ENCODE peak calls at places on chromosomes 12 and 14, in six cellular contexts. G, A, C, D, W and T are unnamed samples.

GRCh38 chr14:88037270-88037669 is 32.3 kb downstream of the GPR65 start:
- DNase-seq in G (no peak), A (no peak), C (no peak), D (no peak), W (no peak), T (no peak)

GRCh38 chr12:11886339-11886738 is 184.4 kb upstream of the BCL2L14 start:
- DNase-seq in G (no peak), A (no peak), C (no peak), D (no peak), W (no peak), T (no peak)

GRCh38 chr14:99756796-99757195 is 36.4 kb upstream of the EML1 start:
- DNase-seq in G (no peak), A (no peak), C (no peak), D (no peak), W (no peak), T (no peak)

GRCh38 chr14:69138189-69138535 is 14.8 kb downstream of the DCAF5 start:
- DNase-seq in G (no peak), A (no peak), C (no peak), D (no peak), W (no peak), T (no peak)

GRCh38 chr14:74504874-74505617 is 11.5 kb downstream of the ISCA2 start:
- DNase-seq in G (no peak), A (no peak), C (no peak), D (no peak), W (no peak), T (no peak)

GRCh38 chr14:104439625-104440024 is 139.9 kb upstream of the C14orf180 start:
- DNase-seq in G (peak; percentile 50), A (no peak), C (no peak), D (no peak), W (no peak), T (no peak)

GRCh38 chr14:102231476-102232347 is 73.3 kb downstream of the MOK start:
- DNase-seq in G (no peak), A (no peak), C (no peak), D (no peak), W (no peak), T (no peak)

GRCh38 chr14:68020493-68020892 is 200.9 kb downstream of the RAD51B start:
- DNase-seq in G (no peak), A (no peak), C (no peak), D (no peak), W (no peak), T (no peak)

GRCh38 chr12:62210422-62210821 is 49.8 kb upstream of the USP15 start:
- DNase-seq in G (no peak), A (no peak), C (peak; percentile 28), D (peak; percentile 21), W (no peak), T (no peak)

GRCh38 chr12:84661732-84662326 is 250.8 kb downstream of the SLC6A15 start:
- DNase-seq in G (no peak), A (no peak), C (no peak), D (no peak), W (no peak), T (no peak)

GRCh38 chr12:126569706-126570105 is 1504.5 kb downstream of the AACS start:
- DNase-seq in G (no peak), A (no peak), C (no peak), D (no peak), W (no peak), T (no peak)

GRCh38 chr12:88339966-88340365 is 197.9 kb downstream of the TMTC3 start:
- DNase-seq in G (no peak), A (no peak), C (no peak), D (no peak), W (no peak), T (no peak)

GRCh38 chr14:105168979-105169507 is 467 bp upstream of the JAG2 start:
- DNase-seq in G (no peak), A (no peak), C (no peak), D (no peak), W (no peak), T (no peak)

GRCh38 chr14:94904636-94905035 is 134.7 kb upstream of the GSC start:
- DNase-seq in G (no peak), A (no peak), C (no peak), D (no peak), W (no peak), T (no peak)

GRCh38 chr12:67892289-67892688 is 97.0 kb upstream of the IFNG-AS1 start:
- DNase-seq in G (no peak), A (no peak), C (no peak), D (no peak), W (no peak), T (no peak)

GRCh38 chr14:89188492-89188891 is 228.5 kb downstream of the FOXN3 start:
- DNase-seq in G (no peak), A (no peak), C (no peak), D (no peak), W (no peak), T (no peak)
- H3K4me1 ChIP-seq in G (peaks cover 33% of the 10 kb centered on the region), A (no peaks in the 10 kb centered on the region), C (peaks cover 20% of the 10 kb centered on the region), D (peaks cover 7% of the 10 kb centered on the region), W (peaks cover 43% of the 10 kb centered on the region), T (peaks cover 4% of the 10 kb centered on the region)

GRCh38 chr12:91179315-91179714 is 3.3 kb downstream of the DCN start:
- DNase-seq in G (no peak), A (no peak), C (no peak), D (no peak), W (peak; percentile 48), T (no peak)
- TF ChIP-seq POLR2A in G (no peak), A (no peak), C (no peak), D (peak; percentile 11), W (no peak), T (no peak)

GRCh38 chr14:43014338-43014737 is 1407.7 kb downstream of the LRFN5 start:
- DNase-seq in G (no peak), A (no peak), C (no peak), D (no peak), W (no peak), T (no peak)
- H3K9me3 ChIP-seq in G (peaks cover 7% of the 10 kb centered on the region), A (no peaks in the 10 kb centered on the region), C (peaks cover 84% of the 10 kb centered on the region), D (no peaks in the 10 kb centered on the region), W (no peaks in the 10 kb centered on the region), T (no peaks in the 10 kb centered on the region)

GRCh38 chr12:47779301-47779942 is 6.4 kb downstream of the SLC48A1 start:
- DNase-seq in G (peak; percentile 99), A (peak; percentile 93), C (peak; percentile 69), D (peak; percentile 89), W (peak; percentile 94), T (peak; percentile 91)
- H3K4me1 ChIP-seq in G (peaks cover 78% of the 10 kb centered on the region), A (peaks cover 45% of the 10 kb centered on the region), C (peaks cover 23% of the 10 kb centered on the region), D (peaks cover 30% of the 10 kb centered on the region), W (peaks cover 91% of the 10 kb centered on the region), T (peaks cover 5% of the 10 kb centered on the region)

GRCh38 chr12:104249898-104250297 is 34.3 kb downstream of the TXNRD1 start:
- DNase-seq in G (no peak), A (no peak), C (no peak), D (no peak), W (no peak), T (no peak)
- TF ChIP-seq POLR2A in G (no peak), A (no peak), C (no peak), D (no peak), W (no peak), T (no peak)

GRCh38 chr14:28949503-28949902 is 182.9 kb downstream of the FOXG1 start:
- DNase-seq in G (no peak), A (no peak), C (no peak), D (no peak), W (no peak), T (no peak)

GRCh38 chr14:28946267-28946666 is 179.7 kb downstream of the FOXG1 start:
- DNase-seq in G (no peak), A (no peak), C (no peak), D (no peak), W (no peak), T (no peak)

GRCh38 chr14:28954025-28954424 is 187.4 kb downstream of the FOXG1 start:
- DNase-seq in G (no peak), A (no peak), C (no peak), D (no peak), W (no peak), T (no peak)

GRCh38 chr14:28952707-28953106 is 186.1 kb downstream of the FOXG1 start:
- DNase-seq in G (no peak), A (no peak), C (no peak), D (no peak), W (no peak), T (no peak)

GRCh38 chr14:28952161-28952560 is 185.6 kb downstream of the FOXG1 start:
- DNase-seq in G (no peak), A (no peak), C (no peak), D (no peak), W (no peak), T (no peak)
- H3K9me3 ChIP-seq in G (no peaks in the 10 kb centered on the region), A (no peaks in the 10 kb centered on the region), C (peaks cover 96% of the 10 kb centered on the region), D (no peaks in the 10 kb centered on the region), W (no peaks in the 10 kb centered on the region), T (no peaks in the 10 kb centered on the region)